ENCODE peak calls at places on chromosomes 3 and 15, in ten cellular contexts. M is C1 segment of cervical spinal cord; Q is breast epithelium; K is head of caudate nucleus; S is activated gamma-delta T cell treated with anti-CD3 and anti-CD28 coated beads, Interleukin-2, amount 50 U/mL, for 16 hours; X is fibroblast of gingiva; Y is smooth muscle cell of the brain vasculature; D is cardiac fibroblast; T is left lung; F is osteocyte. B is an unnamed sample.

GRCh38 chr3:177284383-177284881 is 87.2 kb upstream of the TBL1XR1 start:
- DNase-seq in M (no peak), Q (no peak), K (no peak), S (no peak), X (peak), Y (peak), D (peak), T (peak), F (no peak), B (no peak)

GRCh38 chr3:167996514-167996913 is 99.2 kb downstream of the GOLIM4 start:
- DNase-seq in M (no peak), Q (no peak), K (no peak), S (no peak), X (no peak), Y (no peak), D (no peak), T (no peak), F (no peak), B (no peak)

GRCh38 chr15:82870727-82871576 is 61.5 kb downstream of the WHAMM start:
- DNase-seq in M (no peak), Q (no peak), K (no peak), S (no peak), X (no peak), Y (no peak), D (no peak), T (no peak), F (no peak), B (no peak)

GRCh38 chr15:62894322-62895085 is 148.0 kb upstream of the TPM1 start:
- DNase-seq in M (no peak), Q (no peak), K (no peak), S (no peak), X (no peak), Y (no peak), D (peak), T (no peak), F (no peak), B (no peak)

GRCh38 chr3:9295007-9295406 is 45.6 kb upstream of the SRGAP3 start:
- DNase-seq in M (no peak), Q (no peak), K (no peak), S (no peak), X (no peak), Y (no peak), D (no peak), T (no peak), F (no peak), B (no peak)

GRCh38 chr3:138409171-138409570 is 25.2 kb upstream of the ESYT3 start:
- DNase-seq in M (no peak), Q (no peak), K (no peak), S (no peak), X (no peak), Y (no peak), D (no peak), T (no peak), F (no peak), B (no peak)

GRCh38 chr3:7640787-7641186 is 779.9 kb downstream of the GRM7 start:
- DNase-seq in M (no peak), Q (no peak), K (no peak), S (no peak), X (no peak), Y (no peak), D (no peak), T (no peak), F (no peak), B (no peak)

GRCh38 chr3:194168994-194169393 is 33.0 kb downstream of the HES1 start:
- DNase-seq in M (no peak), Q (no peak), K (no peak), S (no peak), X (no peak), Y (no peak), D (no peak), T (no peak), F (no peak), B (no peak)

GRCh38 chr3:45067486-45067885 is 41.4 kb downstream of the CLEC3B start:
- DNase-seq in M (no peak), Q (no peak), K (no peak), S (no peak), X (no peak), Y (no peak), D (no peak), T (no peak), F (no peak), B (no peak)

GRCh38 chr3:32045091-32045964 is 61.1 kb upstream of the GPD1L start:
- DNase-seq in M (no peak), Q (no peak), K (peak), S (no peak), X (peak), Y (no peak), D (peak), T (peak), F (peak), B (no peak)

GRCh38 chr15:42274693-42274971 is 1.4 kb upstream of the TMEM87A start:
- DNase-seq in M (no peak), Q (no peak), K (no peak), S (no peak), X (no peak), Y (no peak), D (no peak), T (no peak), F (no peak), B (no peak)

GRCh38 chr15:70518201-70519003 is 245.0 kb downstream of the UACA start:
- DNase-seq in M (no peak), Q (no peak), K (no peak), S (no peak), X (no peak), Y (no peak), D (no peak), T (peak), F (no peak), B (no peak)

GRCh38 chr3:46853441-46854410 is 9.5 kb downstream of the MYL3 start:
- DNase-seq in M (no peak), Q (peak), K (peak), S (no peak), X (no peak), Y (no peak), D (no peak), T (no peak), F (no peak), B (no peak)

GRCh38 chr3:63064216-63064755 is 189.1 kb upstream of the CADPS start:
- DNase-seq in M (no peak), Q (no peak), K (no peak), S (no peak), X (no peak), Y (no peak), D (no peak), T (no peak), F (no peak), B (no peak)

GRCh38 chr15:57780461-57780860 is 73.9 kb downstream of the POLR2M start:
- DNase-seq in M (no peak), Q (no peak), K (no peak), S (no peak), X (peak), Y (no peak), D (no peak), T (no peak), F (no peak), B (no peak)

GRCh38 chr3:78857494-78858111 is 910.2 kb downstream of the ROBO1 start:
- DNase-seq in M (no peak), Q (no peak), K (no peak), S (no peak), X (no peak), Y (no peak), D (peak), T (no peak), F (no peak), B (no peak)

GRCh38 chr15:101275018-101275417 is 2.3 kb downstream of the SELENOS start:
- DNase-seq in M (no peak), Q (no peak), K (no peak), S (no peak), X (no peak), Y (no peak), D (no peak), T (no peak), F (no peak), B (no peak)

GRCh38 chr3:11283126-11283478 is 10.9 kb downstream of the ATG7 start:
- DNase-seq in M (no peak), Q (no peak), K (no peak), S (no peak), X (no peak), Y (no peak), D (no peak), T (no peak), F (no peak), B (no peak)

GRCh38 chr15:43230640-43231115 is 9.9 kb upstream of the EPB42 start:
- DNase-seq in M (no peak), Q (no peak), K (no peak), S (no peak), X (peak), Y (no peak), D (peak), T (no peak), F (no peak), B (no peak)

GRCh38 chr15:51094606-51095569 is at the start of gene TNFAIP8L3:
- DNase-seq in M (no peak), Q (no peak), K (peak), S (no peak), X (peak), Y (no peak), D (peak), T (no peak), F (no peak), B (no peak)

GRCh38 chr3:130894873-130895330 is 1.0 kb downstream of the ATP2C1 start:
- DNase-seq in M (no peak), Q (no peak), K (no peak), S (no peak), X (no peak), Y (no peak), D (peak), T (no peak), F (no peak), B (no peak)